ENCODE peak calls at places on chromosome 12, in nine cellular contexts. C is endothelial cell, X is cardiac fibroblast, I is astrocyte of the spinal cord, H is IMR-90, W is colonic mucosa, Y is right lobe of liver, B is GM10248, G is fibroblast of mammary gland. R is an unnamed sample.
A peak's percentile ranks its signal among the peaks of the same experiment; 100 is the strongest.

GRCh38 chr12:45655186-45655585 is 74.3 kb upstream of the ARID2 start:
- DNase-seq in X (peak; percentile 30), H (peak; percentile 47), B (no peak), W (no peak), G (peak; percentile 24), Y (no peak), I (no peak), C (no peak), R (peak; percentile 62)

GRCh38 chr12:20212658-20213387 is 155.5 kb upstream of the PDE3A start:
- DNase-seq in C (peak; percentile 36), G (peak; percentile 100), I (peak; percentile 100), Y (peak; percentile 60), H (peak; percentile 98), W (peak; percentile 66), B (no peak), X (peak; percentile 99), R (peak; percentile 99)

GRCh38 chr12:57124259-57124877 is 3.9 kb upstream of the LRP1 start:
- DNase-seq in X (peak; percentile 84), G (peak; percentile 76), Y (peak; percentile 77), H (peak; percentile 69), C (peak; percentile 81), I (peak; percentile 66), W (peak; percentile 89), B (peak; percentile 70), R (peak; percentile 85)

GRCh38 chr12:28367326-28367725 is 177.1 kb downstream of the CCDC91 start:
- DNase-seq in H (no peak), I (no peak), B (no peak), X (peak; percentile 36), Y (no peak), G (no peak), W (no peak), C (no peak), R (no peak)

GRCh38 chr12:76329163-76329562 is 19.1 kb downstream of the BBS10 start:
- DNase-seq in Y (no peak), X (peak; percentile 77), I (peak; percentile 63), G (peak; percentile 80), C (no peak), B (no peak), H (peak; percentile 86), W (no peak), R (peak; percentile 49)

GRCh38 chr12:14845350-14845750 is 2.0 kb upstream of the ART4 start:
- DNase-seq in C (peak; percentile 43), H (peak; percentile 65), X (peak; percentile 82), W (peak; percentile 68), B (peak; percentile 64), I (peak; percentile 63), Y (no peak), G (peak; percentile 65), R (peak; percentile 74)

GRCh38 chr12:116646901-116647300 is 87.7 kb downstream of the MAP1LC3B2 start:
- DNase-seq in I (no peak), Y (no peak), W (no peak), H (no peak), G (no peak), X (no peak), B (no peak), C (no peak), R (no peak)

GRCh38 chr12:25740617-25741016 is 187.5 kb upstream of the LMNTD1 start:
- DNase-seq in X (no peak), G (no peak), Y (no peak), B (no peak), C (no peak), W (no peak), I (no peak), H (no peak), R (no peak)

GRCh38 chr12:74890237-74890599 is 319.4 kb downstream of the KCNC2 start:
- DNase-seq in W (no peak), C (no peak), H (peak; percentile 92), B (peak; percentile 11), I (peak; percentile 88), Y (no peak), G (peak; percentile 85), X (peak; percentile 87), R (peak; percentile 82)

GRCh38 chr12:50397122-50397650 is 777 bp upstream of the FAM186A start:
- DNase-seq in Y (peak; percentile 15), C (no peak), I (no peak), B (no peak), X (peak; percentile 56), W (no peak), H (peak; percentile 55), G (peak; percentile 61), R (no peak)

GRCh38 chr12:115619061-115619460 is 658.4 kb downstream of the MED13L start:
- DNase-seq in G (no peak), W (no peak), H (no peak), B (no peak), I (no peak), C (no peak), X (no peak), Y (no peak), R (no peak)

GRCh38 chr12:68591716-68592437 is 18.8 kb upstream of the RAP1B start:
- DNase-seq in W (no peak), I (no peak), C (no peak), Y (no peak), G (no peak), H (no peak), B (peak; percentile 27), X (no peak), R (no peak)

GRCh38 chr12:49706351-49707126 is 666 bp downstream of the FMNL3 start:
- DNase-seq in I (peak; percentile 50), B (no peak), W (peak; percentile 23), G (peak; percentile 33), H (peak; percentile 47), C (peak; percentile 57), Y (peak; percentile 50), X (peak; percentile 49), R (no peak)

GRCh38 chr12:26809611-26810298 is 23.2 kb downstream of the ITPR2 start:
- DNase-seq in B (no peak), G (no peak), C (no peak), I (no peak), X (no peak), Y (no peak), W (no peak), H (no peak), R (peak; percentile 6)

GRCh38 chr12:1565172-1565571 is 29.2 kb downstream of the FBXL14 start:
- DNase-seq in W (no peak), X (no peak), C (no peak), I (no peak), G (no peak), H (no peak), Y (no peak), B (no peak), R (no peak)

GRCh38 chr12:107349008-107349747 is 255.8 kb upstream of the CRY1 start:
- DNase-seq in W (peak; percentile 74), X (peak; percentile 82), I (peak; percentile 93), C (peak; percentile 9), H (peak; percentile 91), G (peak; percentile 84), Y (no peak), B (no peak), R (peak; percentile 94)

GRCh38 chr12:125184213-125184952 is 119.1 kb downstream of the AACS start:
- DNase-seq in G (no peak), H (no peak), B (no peak), W (no peak), C (no peak), X (no peak), Y (no peak), I (no peak), R (no peak)

GRCh38 chr12:121776190-121777098 is 17.0 kb downstream of the RHOF start:
- DNase-seq in Y (peak; percentile 80), B (peak; percentile 91), C (peak; percentile 89), G (peak; percentile 60), X (peak; percentile 71), W (peak; percentile 90), I (peak; percentile 53), H (peak; percentile 44), R (peak; percentile 72)
- TF ChIP-seq CTCF in Y (peak; percentile 83), B (peak; percentile 85), C (peak; percentile 83), G (peak; percentile 70), X (peak; percentile 88), W (peak; percentile 85), I (peak; percentile 89), H (peak; percentile 76), R (peak; percentile 83)

DNA sequence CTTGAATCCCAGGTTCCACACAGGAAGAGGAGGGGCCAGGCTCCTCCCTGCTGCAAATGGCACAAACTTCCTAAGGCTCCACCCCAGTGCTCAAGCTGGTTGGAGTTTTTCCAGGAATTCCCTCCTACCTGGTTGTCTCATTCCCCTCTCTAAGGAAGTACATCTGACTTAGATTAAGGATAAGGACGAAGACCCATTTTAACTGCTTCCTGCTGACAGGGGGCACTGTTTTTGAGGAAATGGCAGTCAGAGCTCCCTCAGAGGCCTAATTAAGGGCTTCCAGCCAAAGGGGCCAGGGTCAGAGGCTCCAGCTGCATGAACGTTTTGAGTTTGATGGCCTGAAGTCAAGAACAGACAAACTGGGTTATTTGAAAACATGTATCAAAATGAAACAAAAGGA is 1084.7 kb downstream of the SLC6A15 start:
- DNase-seq in B (no peak), W (no peak), Y (no peak), X (no peak), I (no peak), H (no peak), G (peak; percentile 27), C (no peak), R (no peak)
- TF ChIP-seq CTCF in B (no peak), W (no peak), Y (no peak), X (no peak), I (peak; percentile 13), H (no peak), G (peak; percentile 15), C (no peak), R (no peak)

DNA sequence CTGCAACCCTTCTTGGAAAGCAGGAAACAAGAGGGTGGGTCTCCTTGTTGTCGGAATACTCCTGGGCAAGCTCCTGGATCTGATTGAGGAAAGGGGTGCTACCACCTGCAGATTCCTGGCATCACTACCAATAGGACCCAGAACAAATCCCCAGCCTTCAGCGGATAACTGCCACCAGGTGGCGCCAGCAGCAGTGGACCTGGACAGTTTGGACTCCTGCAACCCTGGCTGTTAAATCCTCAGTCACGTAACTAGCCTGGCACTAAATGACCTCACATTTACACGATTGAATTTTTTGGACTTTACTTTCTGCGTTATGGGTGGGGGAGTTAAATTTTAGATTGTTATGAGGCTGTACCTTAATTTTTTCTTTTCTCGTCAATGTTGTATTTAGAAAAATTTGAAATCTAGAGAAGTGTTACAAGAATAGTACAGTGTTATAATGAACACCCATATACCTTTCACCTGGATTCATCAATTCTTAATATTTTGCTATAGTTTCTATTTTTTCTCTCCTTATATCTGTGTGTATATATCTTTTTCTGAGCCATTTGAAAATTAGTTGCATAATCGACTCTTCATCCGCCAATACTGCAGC is 95.6 kb downstream of the GAS2L3 start:
- DNase-seq in Y (peak; percentile 79), W (peak; percentile 82), C (peak; percentile 89), H (peak; percentile 61), B (peak; percentile 73), X (peak; percentile 78), G (peak; percentile 71), I (peak; percentile 65), R (peak; percentile 83)
- TF ChIP-seq CTCF in Y (peak; percentile 87), W (peak; percentile 69), C (peak; percentile 92), H (peak; percentile 83), B (peak; percentile 89), X (peak; percentile 89), G (peak; percentile 95), I (peak; percentile 95), R (peak; percentile 86)

DNA sequence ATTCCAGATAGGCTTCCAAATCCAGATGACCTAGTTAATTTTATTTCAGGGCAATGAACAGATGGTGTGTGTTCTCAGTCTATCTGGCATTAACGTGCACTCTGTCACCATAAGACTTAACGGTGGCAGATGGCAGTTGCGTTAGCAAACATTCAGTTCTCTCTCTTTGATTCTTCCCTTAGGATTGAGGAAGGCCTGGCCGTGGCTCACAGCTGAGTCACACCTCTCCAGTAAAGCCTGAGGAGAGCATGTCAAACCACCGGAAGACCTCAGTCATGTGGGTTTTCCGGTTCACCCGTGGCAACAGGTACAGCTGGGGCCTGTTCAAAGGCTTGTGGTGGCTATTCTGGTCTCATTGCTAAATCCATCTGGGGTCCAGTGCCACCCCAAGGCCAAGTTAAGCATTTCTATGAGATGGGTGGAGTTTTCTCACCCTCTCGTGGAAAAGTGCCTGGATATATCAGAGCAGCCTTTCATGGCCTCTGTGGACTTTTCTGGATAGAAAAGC is 545.1 kb upstream of the ATP2B1 start:
- DNase-seq in H (peak; percentile 92), W (peak; percentile 61), B (peak; percentile 50), G (peak; percentile 82), I (peak; percentile 96), C (no peak), Y (no peak), X (peak; percentile 94), R (peak; percentile 92)
- TF ChIP-seq CTCF in H (peak; percentile 31), W (no peak), B (peak; percentile 12), G (peak; percentile 11), I (peak; percentile 37), C (no peak), Y (no peak), X (peak; percentile 47), R (peak; percentile 16)